ENCODE peak calls at places on chromosomes 5 and 9, in six cellular contexts. K is adrenal gland, U is cardiac muscle cell, N is upper lobe of left lung, Z is tibial nerve, O is A549. H is an unnamed sample. For H3K9me3, the result is how much of the 10 kb centered on the place peaks cover.

GRCh38 chr9:78132688-78133033 is 101.0 kb upstream of the GNAQ start:
- DNase-seq in U (no peak), O (no peak), K (no peak), Z (no peak), N (no peak), H (no peak)

GRCh38 chr9:131608469-131609115 is 63.3 kb downstream of the PRRT1B start:
- DNase-seq in K (peak), N (no peak), U (peak), O (peak), Z (peak), H (no peak)

GRCh38 chr9:129944501-129945116 is 98.4 kb downstream of the FNBP1 start:
- DNase-seq in Z (no peak), K (no peak), O (no peak), N (no peak), U (no peak), H (no peak)

GRCh38 chr9:119811030-119811429 is 441.8 kb upstream of the BRINP1 start:
- DNase-seq in U (no peak), K (no peak), O (peak), N (no peak), Z (no peak), H (no peak)

GRCh38 chr5:42985129-42986037 is 54.7 kb downstream of the ANXA2R start:
- DNase-seq in O (no peak), N (no peak), U (no peak), Z (no peak), K (no peak), H (no peak)

GRCh38 chr5:31847354-31847753 is 208.4 kb downstream of the PDZD2 start:
- DNase-seq in Z (no peak), U (no peak), K (no peak), N (no peak), O (no peak), H (no peak)

GRCh38 chr9:74391816-74392215 is 105.3 kb upstream of the RORB start:
- DNase-seq in U (no peak), K (no peak), Z (no peak), N (no peak), O (no peak), H (no peak)

GRCh38 chr5:40428129-40428528 is 251.6 kb upstream of the PTGER4 start:
- DNase-seq in Z (peak), O (no peak), N (no peak), U (no peak), K (no peak), H (no peak)

GRCh38 chr9:114289571-114290481 is 33.1 kb upstream of the ORM1 start:
- DNase-seq in Z (no peak), O (no peak), U (no peak), N (no peak), K (peak), H (no peak)

GRCh38 chr5:151614565-151614964 is 23.4 kb upstream of the FAT2 start:
- DNase-seq in Z (no peak), K (no peak), U (no peak), N (no peak), O (no peak), H (no peak)

GRCh38 chr5:38994329-38994927 is 79.8 kb downstream of the RICTOR start:
- DNase-seq in K (peak), O (peak), U (peak), Z (peak), N (no peak), H (no peak)

GRCh38 chr5:144386315-144386714 is 215.6 kb downstream of the KCTD16 start:
- DNase-seq in O (no peak), K (no peak), N (no peak), U (no peak), Z (no peak), H (no peak)

GRCh38 chr5:10658265-10658664 is 94.4 kb downstream of the ANKRD33B start:
- DNase-seq in O (no peak), K (no peak), N (no peak), Z (no peak), U (no peak), H (no peak)

GRCh38 chr9:106025449-106025848 is 331.1 kb downstream of the TMEM38B start:
- DNase-seq in O (no peak), U (peak), K (peak), N (no peak), Z (no peak), H (no peak)

GRCh38 chr9:89720721-89721660 is 116.2 kb downstream of the GADD45G start:
- DNase-seq in N (no peak), K (no peak), Z (no peak), O (no peak), U (no peak), H (no peak)

GRCh38 chr5:80234311-80234948 is 21.4 kb downstream of the SERINC5 start:
- DNase-seq in Z (no peak), U (no peak), O (no peak), N (no peak), K (no peak), H (no peak)

GRCh38 chr9:13568851-13569618 is 289.5 kb upstream of the MPDZ start:
- DNase-seq in K (no peak), O (no peak), Z (no peak), N (no peak), U (peak), H (no peak)

GRCh38 chr5:158701406-158702177 is 398.1 kb downstream of the EBF1 start:
- DNase-seq in O (peak), Z (no peak), U (no peak), N (no peak), K (peak), H (no peak)

GRCh38 chr5:165508286-165508685 is 2002.9 kb downstream of the MAT2B start:
- DNase-seq in K (no peak), O (no peak), N (no peak), U (no peak), Z (no peak), H (no peak)

GRCh38 chr9:3321186-3321585 is 204.6 kb downstream of the RFX3 start:
- DNase-seq in O (no peak), U (no peak), Z (no peak), K (no peak), N (no peak), H (no peak)

GRCh38 chr9:84140535-84141101 is 160.0 kb downstream of the RMI1 start:
- DNase-seq in N (peak), K (no peak), O (no peak), Z (no peak), U (peak), H (no peak)

GRCh38 chr5:79143684-79144379 is 32.2 kb downstream of the BHMT start:
- DNase-seq in K (no peak), U (no peak), O (no peak), N (no peak), Z (no peak), H (no peak)

GRCh38 chr5:129906177-129906887 is 2.1 kb downstream of the CHSY3 start:
- DNase-seq in K (no peak), Z (peak), U (peak), N (peak), O (no peak), H (no peak)

GRCh38 chr5:177212242-177212641 is 78.7 kb downstream of the NSD1 start:
- DNase-seq in U (no peak), O (no peak), N (no peak), K (no peak), Z (no peak), H (no peak)

GRCh38 chr5:164672931-164673694 is 1167.7 kb downstream of the MAT2B start:
- DNase-seq in O (no peak), U (no peak), K (no peak), Z (no peak), N (no peak), H (no peak)

GRCh38 chr5:60446917-60447316 is 253.0 kb downstream of the DEPDC1B start:
- DNase-seq in O (no peak), Z (no peak), U (no peak), K (no peak), N (no peak), H (no peak)

GRCh38 chr5:108818613-108819272 is 71.0 kb downstream of the FER start:
- DNase-seq in N (no peak), O (no peak), U (no peak), K (no peak), Z (no peak), H (no peak)

GRCh38 chr5:135106136-135106535 is 72.1 kb upstream of the PITX1 start:
- DNase-seq in U (no peak), K (no peak), N (no peak), O (no peak), Z (no peak), H (no peak)

GRCh38 chr5:175847503-175847902 is 23.9 kb upstream of the CPLX2 start:
- DNase-seq in U (peak), K (no peak), O (peak), N (no peak), Z (no peak), H (no peak)

GRCh38 chr9:88821033-88821748 is 170.1 kb upstream of the S1PR3 start:
- DNase-seq in U (no peak), K (no peak), N (no peak), O (no peak), Z (no peak), H (no peak)

GRCh38 chr9:126146254-126147145 is 180.1 kb upstream of the MVB12B start:
- DNase-seq in K (no peak), U (peak), O (peak), Z (no peak), N (no peak), H (no peak)
- H3K27ac ChIP-seq in K (no peak), U (no peak), O (no peak), Z (no peak), N (no peak), H (no peak)

GRCh38 chr9:94464790-94465189 is 90.1 kb upstream of the PCAT7 start:
- DNase-seq in U (no peak), O (no peak), Z (no peak), N (no peak), K (no peak), H (no peak)
- H3K9me3 ChIP-seq in U (under half), O (under half), Z (under half), N (under half), K (under half), H (under half)

GRCh38 chr9:693460-694390 is 147.8 kb upstream of the DMRT1 start:
- DNase-seq in O (no peak), U (no peak), N (no peak), K (peak), Z (peak), H (peak)

GRCh38 chr9:696332-697090 is 145.0 kb upstream of the DMRT1 start:
- DNase-seq in N (no peak), U (no peak), K (peak), Z (no peak), O (peak), H (no peak)

GRCh38 chr9:694499-695154 is 146.9 kb upstream of the DMRT1 start:
- DNase-seq in Z (no peak), N (no peak), K (peak), O (peak), U (no peak), H (no peak)

GRCh38 chr9:692636-693459 is 148.6 kb upstream of the DMRT1 start:
- DNase-seq in U (no peak), O (no peak), Z (no peak), N (no peak), K (no peak), H (no peak)

GRCh38 chr9:695252-695651 is 146.2 kb upstream of the DMRT1 start:
- DNase-seq in Z (no peak), K (no peak), O (no peak), N (no peak), U (no peak), H (no peak)
- H3K27ac ChIP-seq in Z (peak), K (peak), O (peak), N (peak), U (no peak), H (no peak)

GRCh38 chr5:180253036-180253824 is 38.7 kb downstream of the MAPK9 start:
- DNase-seq in O (no peak), K (no peak), U (no peak), Z (no peak), N (no peak), H (no peak)

GRCh38 chr5:180250329-180250728 is 41.3 kb upstream of the RASGEF1C start:
- DNase-seq in O (no peak), N (no peak), K (no peak), Z (no peak), U (no peak), H (no peak)

GRCh38 chr5:180251141-180251540 is 40.7 kb downstream of the MAPK9 start:
- DNase-seq in O (no peak), Z (no peak), U (no peak), N (no peak), K (no peak), H (no peak)

DNA sequence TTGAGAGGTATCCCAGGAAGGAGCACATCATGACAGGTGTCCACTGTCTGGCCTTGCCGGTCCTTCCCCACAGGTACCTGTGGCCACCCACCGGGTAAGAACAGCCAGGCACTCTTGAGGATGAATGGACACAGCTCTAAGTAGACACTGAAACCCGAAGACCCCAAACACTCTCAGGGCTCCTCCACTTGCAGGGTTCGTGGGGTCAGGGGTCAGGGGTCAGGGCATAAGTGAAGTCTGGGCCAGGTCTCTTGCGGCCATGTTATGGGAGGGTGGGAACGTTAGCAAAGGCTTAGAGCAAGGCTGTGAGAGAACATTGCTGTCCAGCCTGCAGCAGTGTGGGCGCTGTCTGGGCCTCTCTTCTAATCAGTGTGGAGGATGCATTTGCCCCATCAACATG is 40.0 kb downstream of the MAPK9 start:
- DNase-seq in U (no peak), K (no peak), Z (no peak), O (no peak), N (no peak), H (no peak)
- H3K9me3 ChIP-seq in U (under half), K (under half), Z (under half), O (half or more), N (half or more), H (under half)

GRCh38 chr9:95112436-95113280 is 204.9 kb downstream of the FANCC start:
- DNase-seq in N (no peak), O (no peak), Z (no peak), K (no peak), U (no peak), H (no peak)

GRCh38 chr9:95108777-95109176 is 208.7 kb downstream of the FANCC start:
- DNase-seq in Z (no peak), N (no peak), U (no peak), K (no peak), O (no peak), H (no peak)

GRCh38 chr9:95111716-95112115 is 205.8 kb downstream of the FANCC start:
- DNase-seq in N (no peak), O (no peak), K (no peak), Z (no peak), U (no peak), H (no peak)

GRCh38 chr9:95109456-95109855 is 208.1 kb downstream of the FANCC start:
- DNase-seq in U (no peak), Z (no peak), K (no peak), O (no peak), N (no peak), H (no peak)

GRCh38 chr9:95110956-95111525 is 206.5 kb downstream of the FANCC start:
- DNase-seq in Z (no peak), K (no peak), N (no peak), O (no peak), U (no peak), H (no peak)
- H3K27ac ChIP-seq in Z (peak), K (no peak), N (no peak), O (no peak), U (no peak), H (no peak)

DNA sequence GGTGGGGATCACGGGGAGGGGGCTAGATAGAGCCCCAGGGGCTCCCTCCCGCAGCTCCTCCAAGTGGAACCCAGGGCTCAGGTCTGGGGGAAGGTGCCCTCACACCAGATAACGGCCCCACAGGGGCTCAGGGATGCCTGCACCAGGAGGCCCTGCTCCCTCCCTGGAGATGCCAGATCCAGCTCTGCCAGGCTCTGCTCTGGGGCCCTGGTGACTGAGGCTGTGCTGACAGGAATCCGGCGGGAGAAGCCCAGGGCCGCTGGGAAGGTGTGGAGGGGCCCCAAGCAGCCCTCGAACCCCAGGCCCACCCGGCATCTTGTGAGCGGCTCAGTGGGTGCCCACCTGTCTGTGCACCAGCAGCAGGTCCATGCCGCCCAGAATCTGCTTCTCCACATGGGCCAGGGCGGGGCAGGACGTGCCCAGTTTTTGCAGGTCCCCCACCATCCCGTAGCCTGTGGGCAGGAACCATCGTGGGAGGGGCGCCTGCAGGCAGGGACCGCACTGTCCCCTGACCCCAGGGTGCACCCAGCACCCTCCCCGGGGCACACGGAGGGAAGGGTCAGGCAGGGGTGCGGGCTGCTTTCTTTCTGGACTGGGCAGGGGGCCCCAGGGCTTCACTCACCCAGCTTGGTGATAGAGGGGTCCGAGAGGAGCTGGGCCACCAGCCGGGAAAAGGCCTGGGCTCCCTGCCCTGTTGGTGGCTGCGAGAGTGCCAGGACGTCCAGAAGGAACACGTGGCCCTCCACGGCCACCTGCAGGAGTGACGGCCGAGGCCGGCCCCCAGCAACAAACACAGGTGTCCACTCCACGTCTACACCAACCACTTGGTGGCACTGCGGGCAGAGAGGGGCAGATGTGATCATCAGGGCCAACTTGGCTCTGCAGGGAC is 48.9 kb upstream of the NRARP start:
- DNase-seq in N (peak), K (no peak), O (no peak), Z (no peak), U (no peak), H (no peak)
- H3K9me3 ChIP-seq in N (under half), K (under half), O (under half), Z (under half), U (under half), H (under half)

DNA sequence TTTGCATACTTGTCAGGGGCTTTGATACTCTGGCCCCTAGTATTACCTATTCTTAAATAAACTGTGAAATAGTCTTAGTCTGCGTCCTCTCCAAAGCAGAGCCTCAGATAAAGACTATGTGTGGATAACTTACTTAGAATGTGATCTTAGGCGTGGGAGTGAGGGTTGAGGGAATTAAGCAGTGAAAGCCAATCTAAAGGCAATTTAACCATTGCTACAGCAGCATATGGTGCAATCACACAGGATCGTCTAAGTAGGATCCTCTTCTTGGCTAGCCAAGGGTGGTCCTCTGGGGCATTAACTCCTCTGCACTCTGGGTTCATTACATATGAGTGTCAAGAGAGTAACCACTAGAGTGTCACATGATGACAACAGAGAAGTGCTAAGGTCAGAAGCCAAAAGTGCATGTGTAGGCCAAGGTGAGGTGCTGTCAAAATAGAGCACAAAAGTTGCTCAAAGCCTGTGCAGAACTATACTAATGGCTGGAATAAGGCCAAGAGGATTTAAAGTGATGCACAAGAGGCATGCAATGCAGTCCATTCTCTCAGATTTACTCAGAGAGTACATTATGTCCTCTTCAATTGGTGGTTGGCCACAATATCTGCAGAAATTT is 274.5 kb upstream of the SEMA6A start:
- DNase-seq in Z (no peak), O (no peak), N (no peak), K (no peak), U (peak), H (no peak)
- H3K27ac ChIP-seq in Z (no peak), O (no peak), N (no peak), K (no peak), U (no peak), H (no peak)

GRCh38 chr5:106543330-106543729 is 1127.4 kb downstream of the EFNA5 start:
- DNase-seq in N (no peak), O (no peak), Z (no peak), U (no peak), K (no peak), H (no peak)

GRCh38 chr5:106545325-106545724 is 1125.4 kb downstream of the EFNA5 start:
- DNase-seq in K (no peak), U (no peak), O (no peak), Z (no peak), N (no peak), H (no peak)
- H3K9me3 ChIP-seq in K (under half), U (under half), O (under half), Z (under half), N (under half), H (under half)

DNA sequence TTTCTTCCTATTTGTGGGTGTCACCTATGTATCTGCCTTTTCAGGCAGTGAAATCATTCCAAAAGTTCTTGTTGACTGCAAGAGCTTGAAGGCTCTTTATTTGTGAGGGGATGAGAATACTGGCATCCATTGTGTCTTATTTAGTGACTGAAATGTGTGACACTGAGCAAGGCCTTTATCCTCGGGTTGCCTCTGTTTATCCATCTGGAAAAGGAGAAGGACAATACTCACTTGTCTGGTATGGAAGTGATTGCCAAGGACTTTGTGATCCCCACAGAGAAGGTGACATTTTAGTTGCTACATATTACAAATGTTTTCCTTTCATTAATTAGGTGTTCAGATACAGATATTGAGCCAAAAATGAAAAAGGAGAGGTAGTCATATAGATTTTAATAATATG is 80.2 kb downstream of the ARRDC3 start:
- DNase-seq in U (no peak), O (no peak), K (no peak), N (no peak), Z (no peak), H (no peak)
- H3K27ac ChIP-seq in U (no peak), O (no peak), K (no peak), N (no peak), Z (no peak), H (no peak)

DNA sequence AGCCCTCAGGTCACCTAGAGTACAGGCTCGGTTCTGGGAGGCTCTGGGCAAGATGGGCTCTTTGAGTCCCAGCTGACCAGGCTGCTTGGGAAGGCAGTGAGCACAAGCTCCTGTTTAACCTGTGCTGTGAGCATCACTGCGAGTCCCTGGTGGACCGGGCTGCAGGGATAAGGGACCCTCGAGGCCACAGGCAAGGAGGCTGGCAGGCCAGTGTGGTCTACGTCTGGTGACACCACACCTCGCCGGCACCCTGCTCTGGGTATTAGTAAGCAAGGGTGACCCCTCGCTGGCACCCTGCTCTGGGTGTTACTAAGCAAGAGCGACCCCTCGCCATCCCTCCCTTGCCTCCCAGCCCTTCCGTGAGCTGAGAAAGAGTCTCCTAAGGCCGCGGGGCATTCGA is 125.9 kb upstream of the FOXD4L5 start:
- DNase-seq in K (no peak), O (no peak), N (no peak), Z (no peak), U (no peak), H (no peak)
- H3K9me3 ChIP-seq in K (under half), O (under half), N (under half), Z (under half), U (under half), H (under half)